ENCODE peak calls at places on chromosomes 7 and 10, in five cellular contexts. One of them, this sample, is unnamed.

GRCh38 chr7:32518534-32519140 is 23.3 kb downstream of the AVL9 start:
- DNase-seq in Peyer's patch: no peak
- DNase-seq in left ventricle myocardium inferior: no peak
- DNase-seq in cardiac muscle cell: peak; percentile 56
- DNase-seq in body of pancreas: no peak
- DNase-seq in this sample: no peak

GRCh38 chr10:8403711-8404371 is 349.4 kb downstream of the GATA3 start:
- DNase-seq in Peyer's patch: no peak
- DNase-seq in left ventricle myocardium inferior: no peak
- DNase-seq in cardiac muscle cell: peak; percentile 15
- DNase-seq in body of pancreas: no peak
- DNase-seq in this sample: no peak

GRCh38 chr10:84416245-84416555 is 87.8 kb downstream of the CCSER2 start:
- DNase-seq in Peyer's patch: no peak
- DNase-seq in left ventricle myocardium inferior: no peak
- DNase-seq in cardiac muscle cell: no peak
- DNase-seq in body of pancreas: no peak
- DNase-seq in this sample: no peak

GRCh38 chr7:45695249-45695995 is 121.3 kb downstream of the ADCY1 start:
- DNase-seq in Peyer's patch: no peak
- DNase-seq in left ventricle myocardium inferior: no peak
- DNase-seq in cardiac muscle cell: no peak
- DNase-seq in body of pancreas: no peak
- DNase-seq in this sample: no peak

GRCh38 chr10:22183771-22184466 is 33.9 kb downstream of the EBLN1 start:
- DNase-seq in Peyer's patch: no peak
- DNase-seq in left ventricle myocardium inferior: no peak
- DNase-seq in cardiac muscle cell: no peak
- DNase-seq in body of pancreas: no peak
- DNase-seq in this sample: no peak

GRCh38 chr7:30351274-30351673 is 66.9 kb downstream of the ZNRF2 start:
- DNase-seq in Peyer's patch: no peak
- DNase-seq in left ventricle myocardium inferior: no peak
- DNase-seq in cardiac muscle cell: no peak
- DNase-seq in body of pancreas: no peak
- DNase-seq in this sample: no peak

GRCh38 chr10:87861566-87861952 is 1.8 kb downstream of the KLLN start:
- DNase-seq in Peyer's patch: peak; percentile 72
- DNase-seq in left ventricle myocardium inferior: peak; percentile 85
- DNase-seq in cardiac muscle cell: peak; percentile 66
- DNase-seq in body of pancreas: peak; percentile 85
- DNase-seq in this sample: peak; percentile 64

GRCh38 chr10:6416892-6417512 is 163.1 kb downstream of the PRKCQ start:
- DNase-seq in Peyer's patch: no peak
- DNase-seq in left ventricle myocardium inferior: no peak
- DNase-seq in cardiac muscle cell: peak; percentile 58
- DNase-seq in body of pancreas: no peak
- DNase-seq in this sample: peak; percentile 45

GRCh38 chr7:29627631-29628030 is 64.0 kb downstream of the PRR15 start:
- DNase-seq in Peyer's patch: no peak
- DNase-seq in left ventricle myocardium inferior: no peak
- DNase-seq in cardiac muscle cell: no peak
- DNase-seq in body of pancreas: no peak
- DNase-seq in this sample: no peak

GRCh38 chr10:60372436-60372835 is 17.2 kb downstream of the ANK3 start:
- DNase-seq in Peyer's patch: no peak
- DNase-seq in left ventricle myocardium inferior: no peak
- DNase-seq in cardiac muscle cell: no peak
- DNase-seq in body of pancreas: no peak
- DNase-seq in this sample: no peak

GRCh38 chr10:74924251-74924954 is 98.0 kb downstream of the KAT6B start:
- DNase-seq in Peyer's patch: no peak
- DNase-seq in left ventricle myocardium inferior: no peak
- DNase-seq in cardiac muscle cell: no peak
- DNase-seq in body of pancreas: no peak
- DNase-seq in this sample: peak; percentile 78

GRCh38 chr10:80137926-80138325 is 5.4 kb downstream of the PLAC9 start:
- DNase-seq in Peyer's patch: no peak
- DNase-seq in left ventricle myocardium inferior: no peak
- DNase-seq in cardiac muscle cell: no peak
- DNase-seq in body of pancreas: no peak
- DNase-seq in this sample: no peak

GRCh38 chr10:120582753-120583152 is 125.7 kb downstream of the PLPP4 start:
- DNase-seq in Peyer's patch: no peak
- DNase-seq in left ventricle myocardium inferior: no peak
- DNase-seq in cardiac muscle cell: no peak
- DNase-seq in body of pancreas: no peak
- DNase-seq in this sample: no peak

GRCh38 chr7:102122026-102122425 is 164.6 kb upstream of the SH2B2 start:
- DNase-seq in Peyer's patch: no peak
- DNase-seq in left ventricle myocardium inferior: no peak
- DNase-seq in cardiac muscle cell: no peak
- DNase-seq in body of pancreas: no peak
- DNase-seq in this sample: no peak

GRCh38 chr10:77432398-77432797 is 205.2 kb downstream of the KCNMA1 start:
- DNase-seq in Peyer's patch: no peak
- DNase-seq in left ventricle myocardium inferior: no peak
- DNase-seq in cardiac muscle cell: no peak
- DNase-seq in body of pancreas: no peak
- DNase-seq in this sample: peak; percentile 11

GRCh38 chr7:42932861-42933591 is 850 bp downstream of the MRPL32 start:
- DNase-seq in Peyer's patch: no peak
- DNase-seq in left ventricle myocardium inferior: no peak
- DNase-seq in cardiac muscle cell: peak; percentile 39
- DNase-seq in body of pancreas: peak; percentile 26
- DNase-seq in this sample: no peak

GRCh38 chr10:79108728-79109127 is 40.0 kb downstream of the ZMIZ1 start:
- DNase-seq in Peyer's patch: no peak
- DNase-seq in left ventricle myocardium inferior: no peak
- DNase-seq in cardiac muscle cell: no peak
- DNase-seq in body of pancreas: no peak
- DNase-seq in this sample: no peak

GRCh38 chr7:44760034-44760580 is 11.5 kb downstream of the ZMIZ2 start:
- DNase-seq in Peyer's patch: no peak
- DNase-seq in left ventricle myocardium inferior: no peak
- DNase-seq in cardiac muscle cell: no peak
- DNase-seq in body of pancreas: no peak
- DNase-seq in this sample: no peak

GRCh38 chr7:47298636-47299035 is 283.3 kb downstream of the TNS3 start:
- DNase-seq in Peyer's patch: peak; percentile 13
- DNase-seq in left ventricle myocardium inferior: no peak
- DNase-seq in cardiac muscle cell: no peak
- DNase-seq in body of pancreas: peak; percentile 9
- DNase-seq in this sample: no peak

GRCh38 chr10:112911196-112911595 is 38.9 kb upstream of the TCF7L2 start:
- DNase-seq in Peyer's patch: no peak
- DNase-seq in left ventricle myocardium inferior: no peak
- DNase-seq in cardiac muscle cell: no peak
- DNase-seq in body of pancreas: no peak
- DNase-seq in this sample: no peak

GRCh38 chr7:134461921-134462320 is 3.0 kb upstream of the AKR1B1 start:
- DNase-seq in Peyer's patch: no peak
- DNase-seq in left ventricle myocardium inferior: no peak
- DNase-seq in cardiac muscle cell: no peak
- DNase-seq in body of pancreas: no peak
- DNase-seq in this sample: no peak

GRCh38 chr10:126171555-126171954 is 216.7 kb downstream of the ADAM12 start:
- DNase-seq in Peyer's patch: no peak
- DNase-seq in left ventricle myocardium inferior: no peak
- DNase-seq in cardiac muscle cell: no peak
- DNase-seq in body of pancreas: no peak
- DNase-seq in this sample: no peak

GRCh38 chr7:7522421-7522820 is 13.3 kb downstream of the COL28A1 start:
- DNase-seq in Peyer's patch: no peak
- DNase-seq in left ventricle myocardium inferior: no peak
- DNase-seq in cardiac muscle cell: no peak
- DNase-seq in body of pancreas: no peak
- DNase-seq in this sample: no peak

GRCh38 chr10:30098624-30099023 is 39.2 kb upstream of the JCAD start:
- DNase-seq in Peyer's patch: no peak
- DNase-seq in left ventricle myocardium inferior: no peak
- DNase-seq in cardiac muscle cell: no peak
- DNase-seq in body of pancreas: no peak
- DNase-seq in this sample: no peak

DNA sequence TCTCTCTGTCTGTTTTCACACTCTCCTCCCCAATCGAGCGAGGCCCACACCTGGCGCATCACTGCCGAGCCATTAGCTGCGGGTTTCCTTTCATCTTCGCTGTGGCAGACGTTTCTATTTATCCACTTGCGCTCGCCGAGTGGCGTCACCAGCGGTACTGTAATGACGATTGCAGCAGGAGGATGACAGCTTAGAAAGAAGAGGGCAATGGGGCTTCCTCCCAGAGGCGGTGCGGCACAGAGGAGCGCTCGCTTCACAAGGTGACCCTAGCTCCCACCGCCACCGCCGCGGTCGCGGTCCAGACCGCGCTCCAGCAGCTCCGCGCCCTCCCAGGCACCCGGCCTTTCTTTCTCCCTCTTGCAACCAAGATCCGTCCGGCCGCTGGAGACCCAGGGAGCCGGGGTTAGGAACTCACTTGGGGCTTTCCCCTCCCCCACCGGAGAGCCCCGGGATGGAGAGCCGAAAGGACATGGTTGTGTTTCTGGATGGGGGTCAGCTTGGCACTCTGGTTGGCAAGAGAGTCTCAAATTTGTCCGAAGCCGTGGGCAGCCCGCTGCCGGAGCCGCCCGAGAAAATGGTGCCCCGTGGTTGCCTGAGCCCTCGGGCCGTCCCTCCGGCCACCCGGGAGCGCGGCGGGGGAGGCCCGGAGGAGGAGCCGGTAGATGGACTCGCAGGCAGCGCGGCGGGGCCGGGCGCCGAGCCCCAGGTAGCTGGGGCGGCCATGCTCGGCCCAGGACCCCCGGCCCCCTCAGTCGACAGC is at the start of gene EVX1:
- DNase-seq in Peyer's patch: no peak
- DNase-seq in left ventricle myocardium inferior: no peak
- DNase-seq in cardiac muscle cell: no peak
- DNase-seq in body of pancreas: no peak
- DNase-seq in this sample: no peak
- H3K27me3 ChIP-seq in Peyer's patch: peaks cover 4% of the 10 kb centered on the region
- H3K27me3 ChIP-seq in left ventricle myocardium inferior: peaks cover 100% of the 10 kb centered on the region
- H3K27me3 ChIP-seq in cardiac muscle cell: peaks cover 100% of the 10 kb centered on the region
- H3K27me3 ChIP-seq in body of pancreas: no peaks in the 10 kb centered on the region
- H3K27me3 ChIP-seq in this sample: peaks cover 84% of the 10 kb centered on the region

DNA sequence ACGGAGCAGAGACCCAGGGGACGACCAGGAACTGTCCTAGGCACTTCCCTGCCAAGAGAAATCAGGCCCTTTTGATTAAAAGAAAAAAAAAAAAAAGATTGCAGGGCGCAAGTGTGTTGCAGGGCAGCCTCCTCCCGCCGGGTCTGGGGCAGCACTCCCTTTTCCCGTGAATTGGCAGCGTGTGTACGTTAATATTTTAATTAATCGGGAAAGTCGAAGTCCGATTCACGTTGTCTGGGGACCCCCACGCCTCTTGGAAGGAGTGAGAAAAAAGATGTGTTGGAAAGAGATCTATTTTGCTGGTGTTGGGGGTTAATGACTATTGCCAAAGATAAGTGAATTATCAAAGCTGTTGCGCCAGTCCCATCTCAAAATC is 1.3 kb upstream of the EBF3 start:
- DNase-seq in Peyer's patch: no peak
- DNase-seq in left ventricle myocardium inferior: no peak
- DNase-seq in cardiac muscle cell: no peak
- DNase-seq in body of pancreas: no peak
- DNase-seq in this sample: no peak
- H3K27me3 ChIP-seq in Peyer's patch: peaks cover 6% of the 10 kb centered on the region
- H3K27me3 ChIP-seq in left ventricle myocardium inferior: peaks cover 99% of the 10 kb centered on the region
- H3K27me3 ChIP-seq in cardiac muscle cell: peaks cover 98% of the 10 kb centered on the region
- H3K27me3 ChIP-seq in body of pancreas: no peaks in the 10 kb centered on the region
- H3K27me3 ChIP-seq in this sample: peaks cover 72% of the 10 kb centered on the region

GRCh38 chr10:100841528-100841927 is 71.2 kb upstream of the SLF2 start:
- DNase-seq in Peyer's patch: no peak
- DNase-seq in left ventricle myocardium inferior: no peak
- DNase-seq in cardiac muscle cell: no peak
- DNase-seq in body of pancreas: no peak
- DNase-seq in this sample: no peak
- H3K27me3 ChIP-seq in Peyer's patch: no peaks in the 10 kb centered on the region
- H3K27me3 ChIP-seq in left ventricle myocardium inferior: peaks cover 94% of the 10 kb centered on the region
- H3K27me3 ChIP-seq in cardiac muscle cell: peaks cover 85% of the 10 kb centered on the region
- H3K27me3 ChIP-seq in body of pancreas: no peaks in the 10 kb centered on the region
- H3K27me3 ChIP-seq in this sample: peaks cover 17% of the 10 kb centered on the region

GRCh38 chr10:105770813-105771212 is 1129.7 kb downstream of the SORCS3 start:
- DNase-seq in Peyer's patch: no peak
- DNase-seq in left ventricle myocardium inferior: no peak
- DNase-seq in cardiac muscle cell: peak; percentile 57
- DNase-seq in body of pancreas: no peak
- DNase-seq in this sample: no peak

GRCh38 chr10:105774881-105775280 is 1133.8 kb downstream of the SORCS3 start:
- DNase-seq in Peyer's patch: no peak
- DNase-seq in left ventricle myocardium inferior: no peak
- DNase-seq in cardiac muscle cell: no peak
- DNase-seq in body of pancreas: no peak
- DNase-seq in this sample: no peak

GRCh38 chr10:105769248-105770184 is 1128.4 kb downstream of the SORCS3 start:
- DNase-seq in Peyer's patch: no peak
- DNase-seq in left ventricle myocardium inferior: no peak
- DNase-seq in cardiac muscle cell: peak; percentile 80
- DNase-seq in body of pancreas: no peak
- DNase-seq in this sample: no peak

GRCh38 chr10:105774351-105774750 is 1133.3 kb downstream of the SORCS3 start:
- DNase-seq in Peyer's patch: no peak
- DNase-seq in left ventricle myocardium inferior: no peak
- DNase-seq in cardiac muscle cell: no peak
- DNase-seq in body of pancreas: no peak
- DNase-seq in this sample: no peak
- H3K27me3 ChIP-seq in Peyer's patch: no peaks in the 10 kb centered on the region
- H3K27me3 ChIP-seq in left ventricle myocardium inferior: no peaks in the 10 kb centered on the region
- H3K27me3 ChIP-seq in cardiac muscle cell: no peaks in the 10 kb centered on the region
- H3K27me3 ChIP-seq in body of pancreas: no peaks in the 10 kb centered on the region
- H3K27me3 ChIP-seq in this sample: no peaks in the 10 kb centered on the region

GRCh38 chr10:101773923-101774588 is 1.9 kb downstream of the FGF8 start:
- DNase-seq in Peyer's patch: no peak
- DNase-seq in left ventricle myocardium inferior: no peak
- DNase-seq in cardiac muscle cell: no peak
- DNase-seq in body of pancreas: no peak
- DNase-seq in this sample: no peak
- H3K27me3 ChIP-seq in Peyer's patch: no peaks in the 10 kb centered on the region
- H3K27me3 ChIP-seq in left ventricle myocardium inferior: peaks cover 100% of the 10 kb centered on the region
- H3K27me3 ChIP-seq in cardiac muscle cell: peaks cover 39% of the 10 kb centered on the region
- H3K27me3 ChIP-seq in body of pancreas: no peaks in the 10 kb centered on the region
- H3K27me3 ChIP-seq in this sample: peaks cover 10% of the 10 kb centered on the region

This sample was measured in small intestine.